ENCODE peak calls at places on chromosomes 7 and 10, in eight cellular contexts. U is fibroblast of villous mesenchyme; B is EH; C is EL; T is AG09309; D is activated naive CD4-positive, alpha-beta T cell; G is nephron progenitor cell; L is effector memory CD8-positive, alpha-beta T cell. I is an unnamed sample.

GRCh38 chr7:158535079-158535478 is 52.5 kb downstream of the PTPRN2 start:
- DNase-seq in L (no peak), B (no peak), U (no peak), G (no peak), D (no peak), C (no peak), T (no peak), I (no peak)

GRCh38 chr7:19122018-19122588 is 4.7 kb upstream of the TWIST1 start:
- DNase-seq in U (peak), L (no peak), B (peak), C (peak), T (no peak), D (no peak), G (no peak), I (no peak)

GRCh38 chr7:129951076-129952011 is 1.4 kb downstream of the UBE2H start:
- DNase-seq in D (no peak), G (peak), B (peak), T (no peak), L (no peak), C (peak), U (peak), I (peak)

GRCh38 chr7:141671705-141672496 is 30.1 kb downstream of the DENND11 start:
- DNase-seq in B (peak), U (peak), L (no peak), C (no peak), G (no peak), D (no peak), T (no peak), I (no peak)

GRCh38 chr10:44979281-44980181 is 922 bp upstream of the DEPP1 start:
- DNase-seq in B (no peak), C (no peak), G (no peak), D (no peak), L (no peak), U (no peak), T (no peak), I (no peak)

GRCh38 chr7:132472463-132473120 is 103.7 kb downstream of the PLXNA4 start:
- DNase-seq in T (peak), L (no peak), C (peak), B (peak), D (no peak), U (peak), G (peak), I (no peak)

GRCh38 chr10:22246680-22247391 is 29.0 kb upstream of the EBLN1 start:
- DNase-seq in D (no peak), G (no peak), T (peak), B (peak), C (peak), U (peak), L (no peak), I (peak)

GRCh38 chr10:63375458-63375857 is 90.3 kb downstream of the JMJD1C start:
- DNase-seq in L (no peak), G (no peak), T (no peak), D (no peak), U (peak), B (no peak), C (no peak), I (no peak)

GRCh38 chr10:63664341-63664885 is 143.2 kb downstream of the REEP3 start:
- DNase-seq in T (no peak), L (no peak), C (no peak), B (no peak), D (no peak), U (no peak), G (no peak), I (no peak)

GRCh38 chr7:154696556-154696955 is 306.4 kb downstream of the PAXIP1 start:
- DNase-seq in L (no peak), B (no peak), U (no peak), G (no peak), T (no peak), D (no peak), C (no peak), I (no peak)

GRCh38 chr10:99582255-99582770 is 37.9 kb downstream of the SLC25A28 start:
- DNase-seq in C (no peak), L (no peak), T (no peak), G (no peak), U (no peak), B (no peak), D (no peak), I (no peak)

GRCh38 chr10:102312683-102313082 is 67.4 kb downstream of the GBF1 start:
- DNase-seq in B (peak), U (no peak), D (no peak), L (no peak), T (no peak), G (no peak), C (peak), I (no peak)

GRCh38 chr10:102475451-102476040 is 24.2 kb upstream of the C10orf95 start:
- DNase-seq in U (no peak), T (no peak), G (no peak), L (no peak), D (no peak), B (no peak), C (no peak), I (no peak)

GRCh38 chr7:30136339-30136738 is 1.6 kb downstream of the MTURN start:
- DNase-seq in C (no peak), D (no peak), B (no peak), T (no peak), U (no peak), L (no peak), G (peak), I (no peak)

GRCh38 chr7:137880432-137880831 is 33.7 kb upstream of the DGKI start:
- DNase-seq in C (peak), G (no peak), U (peak), B (peak), L (no peak), T (peak), D (no peak), I (no peak)

GRCh38 chr10:79379512-79380124 is 32.3 kb downstream of the PPIF start:
- DNase-seq in B (peak), D (no peak), C (no peak), U (no peak), G (no peak), T (no peak), L (no peak), I (no peak)

GRCh38 chr10:113435881-113436280 is 117.0 kb upstream of the HABP2 start:
- DNase-seq in D (no peak), G (no peak), U (no peak), C (no peak), B (no peak), L (no peak), T (no peak), I (no peak)

GRCh38 chr10:102764340-102765257 is 20.9 kb downstream of the WBP1L start:
- DNase-seq in C (peak), U (peak), G (no peak), L (no peak), T (no peak), D (no peak), B (peak), I (no peak)

GRCh38 chr7:155285423-155286220 is 12.1 kb upstream of the INSIG1 start:
- DNase-seq in B (no peak), D (no peak), U (no peak), L (no peak), T (no peak), G (no peak), C (no peak), I (no peak)

GRCh38 chr7:28768577-28769147 is 189.5 kb downstream of the TRIL start:
- DNase-seq in C (peak), B (peak), L (no peak), D (no peak), T (no peak), U (peak), G (no peak), I (no peak)

GRCh38 chr10:118567701-118568248 is 27.7 kb downstream of the PRLHR start:
- DNase-seq in L (no peak), G (no peak), U (no peak), C (no peak), T (no peak), B (no peak), D (no peak), I (no peak)

GRCh38 chr7:27677912-27678612 is 15.4 kb upstream of the HIBADH start:
- DNase-seq in T (peak), L (no peak), G (no peak), D (no peak), U (peak), B (peak), C (peak), I (no peak)

GRCh38 chr7:121530251-121531174 is 134.4 kb upstream of the FAM3C start:
- DNase-seq in T (peak), B (peak), L (peak), G (no peak), D (no peak), C (peak), U (peak), I (peak)

GRCh38 chr10:114397651-114398145 is 6.6 kb downstream of the AFAP1L2 start:
- DNase-seq in T (no peak), D (no peak), B (no peak), G (no peak), L (no peak), U (peak), C (no peak), I (no peak)

GRCh38 chr10:78756604-78757442 is 311.9 kb upstream of the ZMIZ1 start:
- DNase-seq in D (no peak), G (no peak), T (peak), C (peak), L (no peak), B (peak), U (peak), I (no peak)

GRCh38 chr7:5692112-5692844 is 89.2 kb downstream of the RNF216 start:
- DNase-seq in U (peak), C (peak), L (no peak), B (peak), T (peak), G (peak), D (no peak), I (no peak)

GRCh38 chr7:23335621-23336020 is 36.5 kb downstream of the MALSU1 start:
- DNase-seq in U (no peak), G (no peak), D (no peak), L (no peak), B (no peak), C (no peak), T (no peak), I (no peak)

GRCh38 chr10:46558411-46559185 is 2.1 kb upstream of the GPRIN2 start:
- DNase-seq in G (peak), T (no peak), D (no peak), C (no peak), B (no peak), U (no peak), L (peak), I (no peak)

GRCh38 chr10:86260564-86260963 is 106.0 kb downstream of the GRID1 start:
- DNase-seq in G (no peak), U (no peak), C (no peak), L (no peak), T (no peak), B (no peak), D (no peak), I (no peak)

GRCh38 chr10:31939797-31940708 is 11.4 kb upstream of the ARHGAP12 start:
- DNase-seq in C (peak), G (no peak), B (peak), T (no peak), D (no peak), U (no peak), L (no peak), I (no peak)

GRCh38 chr7:154853727-154854095 is 149.2 kb downstream of the PAXIP1 start:
- DNase-seq in D (no peak), L (no peak), B (no peak), T (no peak), G (no peak), U (no peak), C (no peak), I (no peak)

GRCh38 chr7:155584763-155585531 is 38.6 kb upstream of the CNPY1 start:
- DNase-seq in U (peak), B (peak), T (no peak), L (no peak), C (peak), D (no peak), G (no peak), I (no peak)

GRCh38 chr10:121338206-121338991 is 259.8 kb downstream of the FGFR2 start:
- DNase-seq in T (no peak), C (no peak), L (no peak), D (no peak), B (no peak), U (no peak), G (no peak), I (no peak)

GRCh38 chr10:58104419-58104818 is 163.3 kb downstream of the IPMK start:
- DNase-seq in G (no peak), T (no peak), B (no peak), U (no peak), C (no peak), D (no peak), L (no peak), I (no peak)

GRCh38 chr10:113523628-113524027 is 29.2 kb upstream of the HABP2 start:
- DNase-seq in G (no peak), D (no peak), L (no peak), B (no peak), U (no peak), T (no peak), C (no peak), I (no peak)

GRCh38 chr10:46216003-46216634 is 70.7 kb upstream of the ANTXRL start:
- DNase-seq in B (no peak), G (no peak), L (no peak), T (no peak), U (no peak), C (no peak), D (no peak), I (no peak)